ENCODE peak calls at places on chromosome 5, in five cellular contexts. One of them, this sample, is unnamed.

GRCh38 chr5:81558188-81558587 is 164.3 kb upstream of the ACOT12 start:
- DNase-seq in stimulated activated CD4-positive, alpha-beta T cell treated with anti-CD3 and anti-CD28 coated beads, Interleukin-1b, Interleukin-23, amount 100 ng/mL, for 4 hours: no peak
- DNase-seq in AG09319: no peak
- DNase-seq in ELF-1: no peak
- DNase-seq in upper lobe of right lung: no peak
- DNase-seq in this sample: no peak

GRCh38 chr5:99037668-99038067 is 108.9 kb upstream of the CHD1 start:
- DNase-seq in stimulated activated CD4-positive, alpha-beta T cell treated with anti-CD3 and anti-CD28 coated beads, Interleukin-1b, Interleukin-23, amount 100 ng/mL, for 4 hours: peak; percentile 12
- DNase-seq in AG09319: no peak
- DNase-seq in ELF-1: peak; percentile 45
- DNase-seq in upper lobe of right lung: no peak
- DNase-seq in this sample: peak; percentile 58

GRCh38 chr5:171429543-171429910 is 10.1 kb downstream of the FGF18 start:
- DNase-seq in stimulated activated CD4-positive, alpha-beta T cell treated with anti-CD3 and anti-CD28 coated beads, Interleukin-1b, Interleukin-23, amount 100 ng/mL, for 4 hours: no peak
- DNase-seq in AG09319: no peak
- DNase-seq in ELF-1: no peak
- DNase-seq in upper lobe of right lung: peak; percentile 19
- DNase-seq in this sample: no peak

GRCh38 chr5:66987949-66988838 is 208.4 kb downstream of the CD180 start:
- DNase-seq in stimulated activated CD4-positive, alpha-beta T cell treated with anti-CD3 and anti-CD28 coated beads, Interleukin-1b, Interleukin-23, amount 100 ng/mL, for 4 hours: no peak
- DNase-seq in AG09319: no peak
- DNase-seq in ELF-1: no peak
- DNase-seq in upper lobe of right lung: no peak
- DNase-seq in this sample: no peak

GRCh38 chr5:151881626-151882225 is 42.9 kb downstream of the GLRA1 start:
- DNase-seq in stimulated activated CD4-positive, alpha-beta T cell treated with anti-CD3 and anti-CD28 coated beads, Interleukin-1b, Interleukin-23, amount 100 ng/mL, for 4 hours: no peak
- DNase-seq in AG09319: no peak
- DNase-seq in ELF-1: peak; percentile 50
- DNase-seq in upper lobe of right lung: no peak
- DNase-seq in this sample: no peak

GRCh38 chr5:163399923-163400322 is 37.5 kb upstream of the CCNG1 start:
- DNase-seq in stimulated activated CD4-positive, alpha-beta T cell treated with anti-CD3 and anti-CD28 coated beads, Interleukin-1b, Interleukin-23, amount 100 ng/mL, for 4 hours: no peak
- DNase-seq in AG09319: no peak
- DNase-seq in ELF-1: no peak
- DNase-seq in upper lobe of right lung: no peak
- DNase-seq in this sample: no peak

GRCh38 chr5:9197881-9198260 is 348.0 kb downstream of the SEMA5A start:
- DNase-seq in stimulated activated CD4-positive, alpha-beta T cell treated with anti-CD3 and anti-CD28 coated beads, Interleukin-1b, Interleukin-23, amount 100 ng/mL, for 4 hours: no peak
- DNase-seq in AG09319: no peak
- DNase-seq in ELF-1: no peak
- DNase-seq in upper lobe of right lung: no peak
- DNase-seq in this sample: no peak

GRCh38 chr5:157520911-157521703 is 54.5 kb downstream of the ADAM19 start:
- DNase-seq in stimulated activated CD4-positive, alpha-beta T cell treated with anti-CD3 and anti-CD28 coated beads, Interleukin-1b, Interleukin-23, amount 100 ng/mL, for 4 hours: no peak
- DNase-seq in AG09319: no peak
- DNase-seq in ELF-1: no peak
- DNase-seq in upper lobe of right lung: no peak
- DNase-seq in this sample: peak; percentile 57

GRCh38 chr5:139671096-139671841 is 23.1 kb downstream of the CXXC5 start:
- DNase-seq in stimulated activated CD4-positive, alpha-beta T cell treated with anti-CD3 and anti-CD28 coated beads, Interleukin-1b, Interleukin-23, amount 100 ng/mL, for 4 hours: no peak
- DNase-seq in AG09319: no peak
- DNase-seq in ELF-1: no peak
- DNase-seq in upper lobe of right lung: no peak
- DNase-seq in this sample: no peak

GRCh38 chr5:6377121-6377520 is 1.2 kb downstream of the MED10 start:
- DNase-seq in stimulated activated CD4-positive, alpha-beta T cell treated with anti-CD3 and anti-CD28 coated beads, Interleukin-1b, Interleukin-23, amount 100 ng/mL, for 4 hours: no peak
- DNase-seq in AG09319: no peak
- DNase-seq in ELF-1: no peak
- DNase-seq in upper lobe of right lung: no peak
- DNase-seq in this sample: peak; percentile 33

GRCh38 chr5:143527808-143528207 is 124.3 kb upstream of the NR3C1 start:
- DNase-seq in stimulated activated CD4-positive, alpha-beta T cell treated with anti-CD3 and anti-CD28 coated beads, Interleukin-1b, Interleukin-23, amount 100 ng/mL, for 4 hours: no peak
- DNase-seq in AG09319: no peak
- DNase-seq in ELF-1: no peak
- DNase-seq in upper lobe of right lung: no peak
- DNase-seq in this sample: no peak

GRCh38 chr5:55234171-55234700 is 828 bp upstream of the CCNO start:
- DNase-seq in stimulated activated CD4-positive, alpha-beta T cell treated with anti-CD3 and anti-CD28 coated beads, Interleukin-1b, Interleukin-23, amount 100 ng/mL, for 4 hours: no peak
- DNase-seq in AG09319: no peak
- DNase-seq in ELF-1: peak; percentile 67
- DNase-seq in upper lobe of right lung: no peak
- DNase-seq in this sample: peak; percentile 71

This sample was measured in endodermal cell.